ENCODE peak calls at places on chromosome X, in seven cellular contexts. B, R, M, S, U, J and I are unnamed samples.

GRCh38 chrX:135985123-135985973 is at the start of gene SLC9A6:
- DNase-seq in B (peak; percentile 69), R (peak; percentile 64), M (peak; percentile 73), S (peak; percentile 84), U (peak; percentile 79), J (no peak), I (peak; percentile 91)

GRCh38 chrX:8760021-8760420 is 28.1 kb upstream of the ANOS1 start:
- DNase-seq in B (no peak), R (no peak), M (no peak), S (no peak), U (no peak), J (no peak), I (no peak)

GRCh38 chrX:43958529-43958928 is 14.7 kb downstream of the NDP start:
- DNase-seq in B (peak; percentile 57), R (peak; percentile 85), M (no peak), S (peak; percentile 48), U (peak; percentile 65), J (peak; percentile 45), I (peak; percentile 91)

GRCh38 chrX:15853586-15854079 is 980 bp downstream of the AP1S2 start:
- DNase-seq in B (no peak), R (no peak), M (no peak), S (peak; percentile 15), U (no peak), J (no peak), I (no peak)

GRCh38 chrX:49042581-49043219 is 457 bp downstream of the TFE3 start:
- DNase-seq in B (no peak), R (no peak), M (no peak), S (no peak), U (no peak), J (no peak), I (peak; percentile 18)

GRCh38 chrX:154351183-154352011 is 23.0 kb downstream of the FLNA start:
- DNase-seq in B (peak; percentile 24), R (no peak), M (no peak), S (no peak), U (no peak), J (no peak), I (no peak)

GRCh38 chrX:153443476-153444332 is 2.2 kb downstream of the TREX2 start:
- DNase-seq in B (no peak), R (no peak), M (no peak), S (no peak), U (peak; percentile 66), J (no peak), I (no peak)

GRCh38 chrX:107563851-107564250 is 64.5 kb upstream of the PRPS1 start:
- DNase-seq in B (no peak), R (peak; percentile 56), M (no peak), S (no peak), U (no peak), J (no peak), I (no peak)

GRCh38 chrX:27815209-27815608 is 7.4 kb downstream of the MAGEB10 start:
- DNase-seq in B (no peak), R (no peak), M (no peak), S (no peak), U (no peak), J (no peak), I (no peak)

GRCh38 chrX:72208126-72208525 is 26.6 kb downstream of the PIN4 start:
- DNase-seq in B (no peak), R (no peak), M (no peak), S (no peak), U (no peak), J (no peak), I (no peak)

GRCh38 chrX:97609357-97609756 is 725.6 kb downstream of the RPA4 start:
- DNase-seq in B (no peak), R (no peak), M (no peak), S (no peak), U (no peak), J (no peak), I (no peak)

GRCh38 chrX:102624105-102624504 is 24.8 kb downstream of the ARMCX5 start:
- DNase-seq in B (no peak), R (no peak), M (no peak), S (no peak), U (peak; percentile 9), J (no peak), I (no peak)

GRCh38 chrX:136646602-136647239 is 1.2 kb upstream of the CD40LG start:
- DNase-seq in B (no peak), R (no peak), M (peak; percentile 30), S (no peak), U (no peak), J (no peak), I (no peak)

GRCh38 chrX:107729558-107730297 is 45.9 kb downstream of the TSC22D3 start:
- DNase-seq in B (peak; percentile 87), R (peak; percentile 69), M (no peak), S (no peak), U (no peak), J (no peak), I (peak; percentile 60)

GRCh38 chrX:48983081-48983480 is 11.4 kb upstream of the KCND1 start:
- DNase-seq in B (no peak), R (no peak), M (no peak), S (no peak), U (no peak), J (no peak), I (no peak)

GRCh38 chrX:137028699-137029098 is 5.1 kb downstream of the GPR101 start:
- DNase-seq in B (no peak), R (no peak), M (no peak), S (no peak), U (no peak), J (no peak), I (no peak)

GRCh38 chrX:150308041-150308440 is 55.1 kb upstream of the MAMLD1 start:
- DNase-seq in B (no peak), R (no peak), M (no peak), S (no peak), U (no peak), J (no peak), I (no peak)

GRCh38 chrX:68842781-68843581 is 14.2 kb downstream of the EFNB1 start:
- DNase-seq in B (no peak), R (no peak), M (no peak), S (no peak), U (no peak), J (no peak), I (peak; percentile 60)

GRCh38 chrX:18934708-18935107 is 49.2 kb downstream of the PHKA2 start:
- DNase-seq in B (no peak), R (no peak), M (no peak), S (no peak), U (no peak), J (no peak), I (no peak)

GRCh38 chrX:15909605-15910004 is 55.0 kb upstream of the AP1S2 start:
- DNase-seq in B (no peak), R (no peak), M (no peak), S (peak; percentile 31), U (no peak), J (no peak), I (no peak)

GRCh38 chrX:19017271-19017670 is 33.4 kb upstream of the PHKA2 start:
- DNase-seq in B (no peak), R (peak; percentile 33), M (no peak), S (peak; percentile 49), U (no peak), J (peak; percentile 19), I (peak; percentile 72)

GRCh38 chrX:133537142-133537541 is 121.9 kb upstream of the GPC4 start:
- DNase-seq in B (no peak), R (no peak), M (no peak), S (no peak), U (no peak), J (no peak), I (no peak)

GRCh38 chrX:118652717-118653116 is 74.7 kb upstream of the IL13RA1 start:
- DNase-seq in B (no peak), R (no peak), M (no peak), S (no peak), U (no peak), J (no peak), I (no peak)

GRCh38 chrX:68919707-68920106 is 90.9 kb downstream of the EFNB1 start:
- DNase-seq in B (no peak), R (no peak), M (no peak), S (no peak), U (no peak), J (no peak), I (no peak)

GRCh38 chrX:97131886-97132285 is 248.2 kb downstream of the RPA4 start:
- DNase-seq in B (no peak), R (no peak), M (no peak), S (no peak), U (no peak), J (no peak), I (peak; percentile 56)

GRCh38 chrX:106959897-106960296 is 39.7 kb downstream of the CLDN2 start:
- DNase-seq in B (no peak), R (peak; percentile 1), M (no peak), S (peak; percentile 6), U (no peak), J (no peak), I (peak; percentile 63)

GRCh38 chrX:136812286-136812685 is 31.6 kb upstream of the ARHGEF6 start:
- DNase-seq in B (no peak), R (no peak), M (no peak), S (no peak), U (no peak), J (no peak), I (no peak)

GRCh38 chrX:33434256-33435092 is 223.1 kb upstream of the DMD start:
- DNase-seq in B (peak; percentile 27), R (peak; percentile 68), M (peak; percentile 17), S (peak; percentile 39), U (peak; percentile 1), J (peak; percentile 17), I (peak; percentile 67)

GRCh38 chrX:30488092-30488491 is 89.5 kb downstream of the TASL start:
- DNase-seq in B (no peak), R (no peak), M (no peak), S (no peak), U (no peak), J (peak; percentile 34), I (peak; percentile 52)

GRCh38 chrX:44432641-44433040 is 89.2 kb upstream of the EFHC2 start:
- DNase-seq in B (no peak), R (no peak), M (no peak), S (no peak), U (no peak), J (no peak), I (peak; percentile 7)

GRCh38 chrX:10648608-10649007 is 28.2 kb upstream of the MID1 start:
- DNase-seq in B (no peak), R (no peak), M (no peak), S (no peak), U (no peak), J (no peak), I (peak; percentile 44)